ENCODE peak calls at places on chromosomes 5 and 9, in four cellular contexts. F is breast epithelium, C is fibroblast of lung, D is choroid plexus epithelial cell. O is an unnamed sample.

GRCh38 chr9:124894035-124894740 is 32.3 kb downstream of the ARPC5L start:
- DNase-seq in C (no peak), D (no peak), F (no peak), O (no peak)

GRCh38 chr5:5523066-5523505 is 100.6 kb downstream of the ICE1 start:
- DNase-seq in F (no peak), C (peak; percentile 0), D (peak; percentile 1), O (peak; percentile 1)

GRCh38 chr5:120779674-120780073 is 315.6 kb downstream of the PRR16 start:
- DNase-seq in F (no peak), C (peak; percentile 42), D (no peak), O (peak; percentile 16)

GRCh38 chr9:114141553-114142548 is 13.5 kb upstream of the COL27A1 start:
- DNase-seq in F (no peak), C (peak; percentile 38), D (peak; percentile 53), O (no peak)

GRCh38 chr5:90956511-90956910 is 397.9 kb downstream of the ADGRV1 start:
- DNase-seq in D (peak; percentile 68), F (no peak), C (no peak), O (no peak)

GRCh38 chr9:137456864-137457405 is 2.2 kb downstream of the NSMF start:
- DNase-seq in C (no peak), F (no peak), D (no peak), O (no peak)

GRCh38 chr9:133089271-133089671 is 27.5 kb downstream of the CEL start:
- DNase-seq in D (no peak), F (no peak), C (no peak), O (no peak)

GRCh38 chr5:80755634-80756033 is 100.9 kb upstream of the DHFR start:
- DNase-seq in C (no peak), D (peak; percentile 17), F (no peak), O (peak; percentile 25)

GRCh38 chr5:137761560-137761959 is 7.4 kb upstream of the HNRNPA0 start:
- DNase-seq in F (no peak), D (no peak), C (no peak), O (no peak)

GRCh38 chr9:4164356-4164755 is 135.5 kb downstream of the GLIS3 start:
- DNase-seq in D (no peak), F (no peak), C (no peak), O (no peak)

GRCh38 chr9:22617156-22617555 is 170.5 kb downstream of the DMRTA1 start:
- DNase-seq in D (no peak), C (no peak), F (no peak), O (peak; percentile 9)

GRCh38 chr5:133214153-133214820 is 162.5 kb downstream of the HSPA4 start:
- DNase-seq in F (no peak), C (no peak), D (no peak), O (no peak)

GRCh38 chr5:143200781-143201398 is 202.6 kb downstream of the NR3C1 start:
- DNase-seq in F (no peak), C (peak; percentile 93), D (peak; percentile 81), O (peak; percentile 80)

GRCh38 chr5:50694027-50694590 is 27.7 kb downstream of the PARP8 start:
- DNase-seq in C (peak; percentile 28), F (no peak), D (peak; percentile 43), O (no peak)

GRCh38 chr5:127011151-127011550 is 19.2 kb downstream of the MARCHF3 start:
- DNase-seq in D (peak; percentile 59), C (peak; percentile 34), F (no peak), O (peak; percentile 89)

GRCh38 chr5:6656680-6657079 is 23.4 kb downstream of the SRD5A1 start:
- DNase-seq in F (no peak), C (peak; percentile 18), D (peak; percentile 8), O (no peak)

GRCh38 chr5:173925449-173926071 is 37.4 kb downstream of the CPEB4 start:
- DNase-seq in C (peak; percentile 72), F (no peak), D (peak; percentile 83), O (peak; percentile 57)

GRCh38 chr5:88886756-88887741 is 4.1 kb upstream of the MEF2C start:
- DNase-seq in D (no peak), C (no peak), F (no peak), O (no peak)

GRCh38 chr5:146860213-146860891 is 18.2 kb downstream of the PPP2R2B start:
- DNase-seq in D (peak; percentile 8), C (no peak), F (no peak), O (peak; percentile 69)

GRCh38 chr5:85132269-85132668 is 747.6 kb upstream of the EDIL3 start:
- DNase-seq in F (no peak), C (peak; percentile 69), D (peak; percentile 1), O (peak; percentile 54)

GRCh38 chr9:109028457-109028856 is 15.2 kb upstream of the CTNNAL1 start:
- DNase-seq in C (no peak), F (no peak), D (no peak), O (no peak)

GRCh38 chr5:72160299-72160698 is 53.0 kb downstream of the MAP1B start:
- DNase-seq in F (no peak), D (peak; percentile 77), C (peak; percentile 90), O (peak; percentile 76)

GRCh38 chr5:140253985-140254384 is 48.9 kb downstream of the PFDN1 start:
- DNase-seq in C (peak; percentile 35), D (no peak), F (no peak), O (no peak)

DNA sequence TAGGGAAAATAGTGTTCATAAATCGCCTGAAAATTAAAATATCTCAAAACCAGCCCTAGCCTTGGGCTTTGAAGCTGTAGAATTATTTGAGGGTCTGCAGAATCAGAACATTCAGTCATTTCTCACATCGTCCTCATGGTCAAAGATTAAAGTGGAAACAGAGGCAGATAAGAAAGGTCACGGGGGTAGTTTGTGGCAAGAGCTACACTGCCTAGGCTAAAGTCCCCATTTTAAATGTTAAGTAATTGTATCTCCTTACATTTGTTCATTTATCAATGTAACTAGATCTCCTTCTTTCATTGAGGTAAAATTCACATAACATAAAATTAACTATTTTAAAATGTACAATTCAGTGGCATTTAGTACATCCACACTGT is 139.2 kb downstream of the TLE1 start:
- DNase-seq in F (no peak), C (no peak), D (no peak), O (no peak)
- TF ChIP-seq CTCF in F (no peak), C (no peak), D (no peak), O (no peak)

DNA sequence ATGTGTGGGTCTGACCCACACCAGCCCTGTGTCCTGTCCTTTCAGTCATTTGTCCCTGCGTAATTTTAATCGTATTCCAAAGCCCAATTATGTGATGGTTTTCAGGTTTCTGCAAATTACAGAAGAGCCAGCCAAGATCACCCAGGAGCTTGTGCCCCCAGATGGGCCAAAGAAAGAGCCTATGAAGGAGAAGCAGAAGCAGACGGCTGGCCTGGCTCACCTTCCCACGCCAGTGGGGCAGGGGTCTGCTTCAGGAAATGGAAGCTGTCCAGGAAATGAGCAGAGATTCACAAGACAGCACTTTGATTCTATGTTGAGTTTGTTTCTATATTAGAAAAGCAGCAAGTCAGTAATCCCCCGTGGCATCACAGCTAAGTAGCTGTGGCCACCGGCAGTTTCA is 11.7 kb downstream of the S1PR3 start:
- DNase-seq in D (no peak), C (no peak), F (no peak), O (no peak)
- H3K4me3 ChIP-seq in D (no peak overlapping the region), C (no peak overlapping the region), F (no peak overlapping the region), O (no peak overlapping the region)

GRCh38 chr9:104075801-104076753 is 18.0 kb upstream of the SMC2 start:
- DNase-seq in D (peak; percentile 94), F (no peak), C (peak; percentile 83), O (peak; percentile 72)
- TF ChIP-seq CTCF in D (peak; percentile 37), F (no peak), C (peak; percentile 14), O (peak; percentile 3)

GRCh38 chr9:129080608-129081387 is at the start of gene DOLPP1:
- DNase-seq in C (peak; percentile 99), F (peak; percentile 100), D (peak; percentile 100), O (peak; percentile 100)

GRCh38 chr9:129078691-129079503 is 2.0 kb upstream of the DOLPP1 start:
- DNase-seq in D (no peak), F (no peak), C (no peak), O (no peak)

GRCh38 chr9:129080312-129080607 is 651 bp upstream of the DOLPP1 start:
- DNase-seq in F (no peak), C (no peak), D (no peak), O (no peak)

GRCh38 chr9:129079829-129080228 is 1.1 kb upstream of the DOLPP1 start:
- DNase-seq in D (no peak), C (no peak), F (no peak), O (no peak)

DNA sequence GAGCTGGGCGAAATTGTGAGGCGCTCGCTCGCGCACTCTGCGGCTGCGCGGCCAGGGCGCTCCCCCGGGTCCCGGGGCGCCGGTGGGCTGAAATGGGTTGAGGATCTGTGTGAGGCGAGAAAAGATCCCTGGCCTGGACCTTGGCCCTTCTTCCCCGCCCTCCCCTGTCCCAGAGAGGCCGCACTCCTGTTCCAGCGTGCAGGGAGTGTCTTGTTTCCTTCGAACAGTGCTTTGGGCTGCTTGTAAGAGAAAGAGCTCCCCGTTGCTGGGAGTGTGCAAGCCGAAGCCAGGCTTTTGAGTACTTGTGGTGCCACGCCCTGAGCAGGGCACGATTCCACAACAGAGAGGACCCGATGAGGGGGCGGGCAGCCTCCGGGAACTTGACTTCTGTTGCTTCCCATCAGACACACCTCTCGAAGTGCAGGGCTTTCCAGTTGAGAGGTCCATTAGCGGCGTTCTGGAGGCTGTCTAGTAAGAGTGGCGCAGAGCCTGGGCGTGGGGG is 528 bp downstream of the DOLPP1 start:
- DNase-seq in D (no peak), C (no peak), F (no peak), O (no peak)
- H3K4me3 ChIP-seq in D (peak overlapping the region; percentile 73), C (peak overlapping the region; percentile 92), F (peak overlapping the region; percentile 81), O (peak overlapping the region; percentile 83)

GRCh38 chr9:33263936-33264472 is 504 bp downstream of the BAG1 start:
- DNase-seq in F (peak; percentile 59), D (peak; percentile 10), C (peak; percentile 25), O (peak; percentile 8)

GRCh38 chr9:33263131-33263935 is 1.2 kb downstream of the BAG1 start:
- DNase-seq in C (peak; percentile 34), D (peak; percentile 29), F (no peak), O (peak; percentile 21)

GRCh38 chr9:33265211-33265885 is 499 bp downstream of the CHMP5 start:
- DNase-seq in D (peak; percentile 25), F (no peak), C (no peak), O (no peak)

GRCh38 chr9:33267368-33267767 is 2.5 kb downstream of the CHMP5 start:
- DNase-seq in D (no peak), F (no peak), C (no peak), O (no peak)

GRCh38 chr9:33264473-33265177 is at the start of the genes BAG1 and CHMP5:
- DNase-seq in F (peak; percentile 100), C (peak; percentile 99), D (peak; percentile 100), O (peak; percentile 100)
- TF ChIP-seq CTCF in F (peak; percentile 28), C (peak; percentile 36), D (peak; percentile 54), O (peak; percentile 43)

GRCh38 chr5:40405985-40406384 is 273.7 kb upstream of the PTGER4 start:
- DNase-seq in D (peak; percentile 50), C (no peak), F (no peak), O (no peak)

GRCh38 chr5:40401965-40402364 is 277.8 kb upstream of the PTGER4 start:
- DNase-seq in C (no peak), D (peak; percentile 51), F (no peak), O (no peak)

GRCh38 chr5:40404613-40405012 is 275.1 kb upstream of the PTGER4 start:
- DNase-seq in D (no peak), C (no peak), F (no peak), O (no peak)

GRCh38 chr5:40406426-40407211 is 273.1 kb upstream of the PTGER4 start:
- DNase-seq in D (no peak), C (peak; percentile 60), F (no peak), O (no peak)

GRCh38 chr5:40405230-40405629 is 274.5 kb upstream of the PTGER4 start:
- DNase-seq in C (peak; percentile 28), D (peak; percentile 82), F (no peak), O (no peak)
- H3K4me3 ChIP-seq in C (no peak overlapping the region), D (no peak overlapping the region), F (no peak overlapping the region), O (no peak overlapping the region)

O was measured in astrocyte of the spinal cord.